ENCODE peak calls at places on chromosomes 4 and X, in nine cellular contexts. One of them, this sample, is unnamed. For H3K27me3 and H3K36me3, the result is how much of the 10 kb centered on the place peaks cover.

GRCh38 chrX:9352683-9353430 is 112.0 kb upstream of the TBL1X start:
- DNase-seq in IMR-90: peak
- DNase-seq in tibial artery: no peak
- DNase-seq in ovary: peak
- DNase-seq in lung: peak
- DNase-seq in left ventricle myocardium inferior: no peak
- DNase-seq in gastrocnemius medialis: peak
- DNase-seq in lower lobe of right lung: peak
- DNase-seq in PC-3: peak
- DNase-seq in this sample: peak

GRCh38 chr4:30386266-30386895 is 333.8 kb upstream of the PCDH7 start:
- DNase-seq in IMR-90: peak
- DNase-seq in tibial artery: no peak
- DNase-seq in ovary: no peak
- DNase-seq in lung: no peak
- DNase-seq in left ventricle myocardium inferior: no peak
- DNase-seq in gastrocnemius medialis: no peak
- DNase-seq in lower lobe of right lung: no peak
- DNase-seq in PC-3: peak
- DNase-seq in this sample: no peak

GRCh38 chr4:48742412-48742811 is 37.7 kb downstream of the FRYL start:
- DNase-seq in IMR-90: peak
- DNase-seq in tibial artery: no peak
- DNase-seq in ovary: no peak
- DNase-seq in lung: no peak
- DNase-seq in left ventricle myocardium inferior: no peak
- DNase-seq in gastrocnemius medialis: no peak
- DNase-seq in lower lobe of right lung: no peak
- DNase-seq in PC-3: no peak
- DNase-seq in this sample: no peak

GRCh38 chrX:72145181-72145580 is 13.5 kb upstream of the RTL5 start:
- DNase-seq in IMR-90: no peak
- DNase-seq in tibial artery: no peak
- DNase-seq in ovary: no peak
- DNase-seq in lung: no peak
- DNase-seq in left ventricle myocardium inferior: no peak
- DNase-seq in gastrocnemius medialis: no peak
- DNase-seq in lower lobe of right lung: no peak
- DNase-seq in PC-3: no peak
- DNase-seq in this sample: no peak

GRCh38 chr4:7423801-7424552 is 10.8 kb downstream of the PSAPL1 start:
- DNase-seq in IMR-90: no peak
- DNase-seq in tibial artery: peak
- DNase-seq in ovary: no peak
- DNase-seq in lung: no peak
- DNase-seq in left ventricle myocardium inferior: peak
- DNase-seq in gastrocnemius medialis: no peak
- DNase-seq in lower lobe of right lung: peak
- DNase-seq in PC-3: no peak
- DNase-seq in this sample: peak

GRCh38 chr4:7769308-7769841 is 170.3 kb downstream of the AFAP1 start:
- DNase-seq in IMR-90: no peak
- DNase-seq in tibial artery: peak
- DNase-seq in ovary: no peak
- DNase-seq in lung: no peak
- DNase-seq in left ventricle myocardium inferior: peak
- DNase-seq in gastrocnemius medialis: no peak
- DNase-seq in lower lobe of right lung: no peak
- DNase-seq in PC-3: no peak
- DNase-seq in this sample: peak

GRCh38 chr4:143023519-143023918 is 161.2 kb upstream of the USP38 start:
- DNase-seq in IMR-90: no peak
- DNase-seq in tibial artery: no peak
- DNase-seq in ovary: no peak
- DNase-seq in lung: no peak
- DNase-seq in left ventricle myocardium inferior: no peak
- DNase-seq in gastrocnemius medialis: no peak
- DNase-seq in lower lobe of right lung: no peak
- DNase-seq in PC-3: peak
- DNase-seq in this sample: no peak

GRCh38 chr4:159238631-159239030 is 135.8 kb downstream of the RAPGEF2 start:
- DNase-seq in IMR-90: no peak
- DNase-seq in tibial artery: no peak
- DNase-seq in ovary: no peak
- DNase-seq in lung: no peak
- DNase-seq in left ventricle myocardium inferior: no peak
- DNase-seq in gastrocnemius medialis: no peak
- DNase-seq in lower lobe of right lung: no peak
- DNase-seq in PC-3: peak
- DNase-seq in this sample: no peak

GRCh38 chr4:1006856-1007255 is 4.6 kb upstream of the FGFRL1 start:
- DNase-seq in IMR-90: no peak
- DNase-seq in tibial artery: no peak
- DNase-seq in ovary: no peak
- DNase-seq in lung: no peak
- DNase-seq in left ventricle myocardium inferior: no peak
- DNase-seq in gastrocnemius medialis: no peak
- DNase-seq in lower lobe of right lung: no peak
- DNase-seq in PC-3: no peak
- DNase-seq in this sample: no peak
- H3K27me3 ChIP-seq in IMR-90: under half
- H3K27me3 ChIP-seq in tibial artery: under half
- H3K27me3 ChIP-seq in ovary: under half
- H3K27me3 ChIP-seq in lung: under half
- H3K27me3 ChIP-seq in left ventricle myocardium inferior: half or more
- H3K27me3 ChIP-seq in gastrocnemius medialis: half or more
- H3K27me3 ChIP-seq in lower lobe of right lung: half or more
- H3K27me3 ChIP-seq in PC-3: under half
- H3K27me3 ChIP-seq in this sample: half or more

DNA sequence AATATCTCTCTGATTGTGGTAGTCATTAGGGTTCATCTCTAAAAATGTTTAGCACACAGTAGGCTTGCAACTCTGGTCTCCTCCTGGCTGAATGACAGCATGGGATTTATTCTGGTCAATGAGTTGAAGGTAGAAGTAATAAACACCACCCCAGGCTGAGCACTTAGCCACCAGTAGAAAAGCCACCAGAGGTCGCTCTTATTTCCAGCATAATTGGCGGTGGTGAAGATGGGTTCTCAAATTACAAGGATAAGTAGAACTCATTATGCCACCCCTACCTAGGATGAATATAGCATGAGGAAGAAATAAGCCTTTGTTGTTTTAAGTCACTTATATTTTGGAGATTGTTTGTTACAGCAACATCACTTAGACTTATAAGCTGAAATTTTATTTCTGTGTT is 302.7 kb downstream of the GPM6A start:
- DNase-seq in IMR-90: no peak
- DNase-seq in tibial artery: no peak
- DNase-seq in ovary: no peak
- DNase-seq in lung: no peak
- DNase-seq in left ventricle myocardium inferior: no peak
- DNase-seq in gastrocnemius medialis: no peak
- DNase-seq in lower lobe of right lung: no peak
- DNase-seq in PC-3: peak
- DNase-seq in this sample: no peak
- TF ChIP-seq CTCF in IMR-90: no peak
- TF ChIP-seq CTCF in tibial artery: no peak
- TF ChIP-seq CTCF in ovary: no peak
- TF ChIP-seq CTCF in lung: no peak
- TF ChIP-seq CTCF in left ventricle myocardium inferior: no peak
- TF ChIP-seq CTCF in gastrocnemius medialis: no peak
- TF ChIP-seq CTCF in lower lobe of right lung: no peak
- TF ChIP-seq CTCF in PC-3: peak
- TF ChIP-seq CTCF in this sample: peak

GRCh38 chr4:55866973-55867574 is 13.6 kb downstream of the EXOC1 start:
- DNase-seq in IMR-90: peak
- DNase-seq in tibial artery: no peak
- DNase-seq in ovary: no peak
- DNase-seq in lung: no peak
- DNase-seq in left ventricle myocardium inferior: no peak
- DNase-seq in gastrocnemius medialis: no peak
- DNase-seq in lower lobe of right lung: no peak
- DNase-seq in PC-3: peak
- DNase-seq in this sample: no peak

GRCh38 chr4:55866290-55866907 is 13.0 kb downstream of the EXOC1 start:
- DNase-seq in IMR-90: peak
- DNase-seq in tibial artery: no peak
- DNase-seq in ovary: no peak
- DNase-seq in lung: no peak
- DNase-seq in left ventricle myocardium inferior: no peak
- DNase-seq in gastrocnemius medialis: no peak
- DNase-seq in lower lobe of right lung: no peak
- DNase-seq in PC-3: peak
- DNase-seq in this sample: peak

GRCh38 chr4:55865228-55865806 is 11.9 kb downstream of the EXOC1 start:
- DNase-seq in IMR-90: peak
- DNase-seq in tibial artery: no peak
- DNase-seq in ovary: no peak
- DNase-seq in lung: no peak
- DNase-seq in left ventricle myocardium inferior: no peak
- DNase-seq in gastrocnemius medialis: no peak
- DNase-seq in lower lobe of right lung: no peak
- DNase-seq in PC-3: peak
- DNase-seq in this sample: no peak

GRCh38 chr4:55868691-55869090 is 15.2 kb downstream of the EXOC1 start:
- DNase-seq in IMR-90: peak
- DNase-seq in tibial artery: no peak
- DNase-seq in ovary: no peak
- DNase-seq in lung: no peak
- DNase-seq in left ventricle myocardium inferior: no peak
- DNase-seq in gastrocnemius medialis: no peak
- DNase-seq in lower lobe of right lung: no peak
- DNase-seq in PC-3: no peak
- DNase-seq in this sample: no peak

DNA sequence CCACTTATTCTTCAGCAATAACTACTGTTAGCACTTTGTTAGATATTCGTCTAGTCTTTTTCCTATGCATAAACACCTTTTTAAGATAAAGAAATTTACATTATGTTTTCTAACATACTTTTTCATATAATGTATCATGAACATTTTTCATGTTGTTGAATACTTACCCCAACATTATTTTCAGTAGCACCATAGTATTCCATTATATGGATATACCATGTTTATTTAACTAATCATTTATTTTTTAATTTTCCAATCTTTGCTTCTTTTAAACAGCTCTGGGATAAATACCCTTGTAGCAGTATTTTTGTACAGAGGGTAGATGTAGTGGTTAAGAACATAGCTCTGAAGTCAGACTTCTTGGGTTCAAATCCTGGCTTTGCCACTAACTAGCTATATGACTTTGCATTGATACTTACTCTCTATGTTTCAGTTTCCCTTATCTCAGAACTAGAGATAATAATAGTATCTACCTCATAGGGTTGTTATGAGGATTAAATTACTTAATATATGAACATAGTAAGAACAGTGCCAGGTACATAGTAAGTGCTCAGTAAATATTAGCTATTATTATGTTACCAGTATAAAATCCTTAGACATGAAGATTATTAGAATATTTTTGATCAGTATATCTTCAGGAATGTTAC is 11.3 kb downstream of the EXOC1 start:
- DNase-seq in IMR-90: no peak
- DNase-seq in tibial artery: no peak
- DNase-seq in ovary: no peak
- DNase-seq in lung: no peak
- DNase-seq in left ventricle myocardium inferior: no peak
- DNase-seq in gastrocnemius medialis: no peak
- DNase-seq in lower lobe of right lung: no peak
- DNase-seq in PC-3: no peak
- DNase-seq in this sample: no peak
- H3K36me3 ChIP-seq in IMR-90: under half
- H3K36me3 ChIP-seq in tibial artery: half or more
- H3K36me3 ChIP-seq in ovary: under half
- H3K36me3 ChIP-seq in lung: under half
- H3K36me3 ChIP-seq in left ventricle myocardium inferior: half or more
- H3K36me3 ChIP-seq in gastrocnemius medialis: under half
- H3K36me3 ChIP-seq in lower lobe of right lung: half or more
- H3K36me3 ChIP-seq in PC-3: under half
- H3K36me3 ChIP-seq in this sample: under half

GRCh38 chr4:173505924-173506779 is 23.9 kb downstream of the HAND2 start:
- DNase-seq in IMR-90: peak
- DNase-seq in tibial artery: peak
- DNase-seq in ovary: peak
- DNase-seq in lung: no peak
- DNase-seq in left ventricle myocardium inferior: peak
- DNase-seq in gastrocnemius medialis: no peak
- DNase-seq in lower lobe of right lung: no peak
- DNase-seq in PC-3: peak
- DNase-seq in this sample: peak

GRCh38 chr4:173504181-173504503 is 25.9 kb downstream of the HAND2 start:
- DNase-seq in IMR-90: no peak
- DNase-seq in tibial artery: no peak
- DNase-seq in ovary: no peak
- DNase-seq in lung: no peak
- DNase-seq in left ventricle myocardium inferior: peak
- DNase-seq in gastrocnemius medialis: no peak
- DNase-seq in lower lobe of right lung: no peak
- DNase-seq in PC-3: peak
- DNase-seq in this sample: peak

GRCh38 chr4:173500841-173501591 is 29.0 kb downstream of the HAND2 start:
- DNase-seq in IMR-90: no peak
- DNase-seq in tibial artery: no peak
- DNase-seq in ovary: no peak
- DNase-seq in lung: no peak
- DNase-seq in left ventricle myocardium inferior: no peak
- DNase-seq in gastrocnemius medialis: no peak
- DNase-seq in lower lobe of right lung: no peak
- DNase-seq in PC-3: no peak
- DNase-seq in this sample: no peak

GRCh38 chr4:173501592-173502150 is 28.4 kb downstream of the HAND2 start:
- DNase-seq in IMR-90: no peak
- DNase-seq in tibial artery: no peak
- DNase-seq in ovary: no peak
- DNase-seq in lung: no peak
- DNase-seq in left ventricle myocardium inferior: no peak
- DNase-seq in gastrocnemius medialis: no peak
- DNase-seq in lower lobe of right lung: no peak
- DNase-seq in PC-3: no peak
- DNase-seq in this sample: no peak

DNA sequence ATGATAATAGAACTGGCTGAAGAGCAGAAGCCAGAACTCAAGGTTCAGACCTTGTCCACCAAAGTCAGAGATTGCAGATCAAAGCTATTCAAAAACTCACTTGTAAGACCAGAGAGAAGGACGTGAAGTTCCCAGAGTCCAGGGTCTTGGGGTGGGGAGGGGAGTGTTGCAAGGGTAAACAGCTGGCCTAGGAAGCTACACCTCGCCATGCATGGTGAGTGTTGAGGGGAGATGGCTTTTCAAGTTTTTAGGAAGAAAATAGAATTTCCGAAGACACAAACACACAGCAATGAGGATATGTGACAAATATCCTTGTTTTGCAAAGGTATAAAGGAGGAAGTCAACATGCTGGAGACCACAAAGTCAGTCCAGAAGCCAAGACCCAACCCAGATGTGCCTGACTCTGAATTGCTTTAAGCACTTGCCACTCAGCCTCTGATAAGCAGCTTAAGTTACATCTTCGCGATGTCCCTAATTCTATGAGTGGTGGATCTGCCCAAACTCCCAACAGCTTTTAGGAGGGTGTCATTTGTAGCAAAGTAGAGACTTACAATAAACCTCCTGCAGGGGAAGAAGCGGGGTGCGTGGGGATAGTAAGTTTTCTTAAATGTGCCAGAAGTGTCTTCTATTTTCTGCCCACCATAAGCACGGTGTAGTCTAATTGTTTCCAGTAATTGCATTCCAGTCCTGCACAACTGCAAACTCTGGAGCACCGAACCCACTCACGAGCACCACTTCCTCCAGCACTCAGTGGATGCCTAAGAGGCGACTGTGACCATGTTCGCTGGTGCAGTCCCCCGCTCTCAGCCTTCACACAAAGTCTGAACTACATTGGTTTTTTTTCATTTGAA is 26.5 kb downstream of the HAND2 start:
- DNase-seq in IMR-90: no peak
- DNase-seq in tibial artery: no peak
- DNase-seq in ovary: no peak
- DNase-seq in lung: no peak
- DNase-seq in left ventricle myocardium inferior: no peak
- DNase-seq in gastrocnemius medialis: no peak
- DNase-seq in lower lobe of right lung: no peak
- DNase-seq in PC-3: no peak
- DNase-seq in this sample: no peak
- H3K27me3 ChIP-seq in IMR-90: half or more
- H3K27me3 ChIP-seq in tibial artery: under half
- H3K27me3 ChIP-seq in ovary: under half
- H3K27me3 ChIP-seq in lung: under half
- H3K27me3 ChIP-seq in left ventricle myocardium inferior: under half
- H3K27me3 ChIP-seq in gastrocnemius medialis: half or more
- H3K27me3 ChIP-seq in lower lobe of right lung: half or more
- H3K27me3 ChIP-seq in PC-3: under half
- H3K27me3 ChIP-seq in this sample: under half